ENCODE peak calls at places on chromosomes 16 and 17, in seven cellular contexts. A is GM12878, V is H1, Q is esophagus muscularis mucosa, G is GM12891, O is K562, R is prostate gland. K is an unnamed sample.

GRCh38 chr17:40953876-40954275 is 12.9 kb downstream of the KRT39 start:
- DNase-seq in A (no peak), V (no peak), Q (no peak), G (no peak), O (no peak), R (peak; percentile 10), K (peak; percentile 85)

GRCh38 chr17:40632206-40632605 is 15.4 kb downstream of the SMARCE1 start:
- DNase-seq in A (no peak), V (no peak), Q (no peak), G (no peak), O (no peak), R (no peak), K (no peak)

GRCh38 chr16:89261691-89262563 is 44.4 kb downstream of the ZNF778 start:
- DNase-seq in A (no peak), V (no peak), Q (no peak), G (no peak), O (no peak), R (peak; percentile 23), K (no peak)

GRCh38 chr17:60901806-60902205 is 224.2 kb downstream of the BCAS3 start:
- DNase-seq in A (no peak), V (no peak), Q (no peak), G (no peak), O (no peak), R (no peak), K (no peak)

GRCh38 chr16:57167951-57168350 is 17.9 kb downstream of the PSME3IP1 start:
- DNase-seq in A (no peak), V (no peak), Q (no peak), G (no peak), O (no peak), R (peak; percentile 33), K (peak; percentile 36)

GRCh38 chr16:379183-379960 is 2.4 kb downstream of the PGAP6 start:
- DNase-seq in A (no peak), V (peak; percentile 84), Q (no peak), G (no peak), O (no peak), R (peak; percentile 86), K (no peak)

GRCh38 chr16:29148867-29149272 is 164.0 kb downstream of the LAT start:
- DNase-seq in A (no peak), V (no peak), Q (no peak), G (no peak), O (no peak), R (no peak), K (no peak)

GRCh38 chr17:48500435-48501426 is 30.1 kb downstream of the HOXB1 start:
- DNase-seq in A (no peak), V (no peak), Q (no peak), G (no peak), O (peak; percentile 35), R (no peak), K (no peak)

GRCh38 chr16:68744744-68745280 is 7.7 kb downstream of the CDH1 start:
- DNase-seq in A (no peak), V (peak; percentile 63), Q (no peak), G (no peak), O (no peak), R (peak; percentile 96), K (peak; percentile 88)

GRCh38 chr17:17235212-17236174 is 1.5 kb downstream of the FLCN start:
- DNase-seq in A (no peak), V (no peak), Q (no peak), G (no peak), O (no peak), R (no peak), K (no peak)

GRCh38 chr16:72256398-72257048 is 84.6 kb upstream of the PMFBP1 start:
- DNase-seq in A (no peak), V (no peak), Q (no peak), G (no peak), O (no peak), R (no peak), K (no peak)

GRCh38 chr16:12467418-12468210 is 336.1 kb downstream of the CPPED1 start:
- DNase-seq in A (no peak), V (no peak), Q (no peak), G (no peak), O (no peak), R (no peak), K (no peak)

GRCh38 chr17:60087882-60088669 is 9.4 kb upstream of the HEATR6 start:
- DNase-seq in A (no peak), V (no peak), Q (no peak), G (no peak), O (no peak), R (no peak), K (no peak)

GRCh38 chr17:74465378-74466110 is 890 bp upstream of the CD300A start:
- DNase-seq in A (no peak), V (no peak), Q (no peak), G (no peak), O (no peak), R (no peak), K (no peak)

GRCh38 chr16:29757950-29758466 is 12.2 kb upstream of the C16orf54 start:
- DNase-seq in A (no peak), V (no peak), Q (no peak), G (no peak), O (no peak), R (no peak), K (no peak)

GRCh38 chr16:4489030-4489429 is 12.8 kb downstream of the HMOX2 start:
- DNase-seq in A (no peak), V (no peak), Q (no peak), G (no peak), O (no peak), R (no peak), K (no peak)

GRCh38 chr17:8393470-8394231 is 4.0 kb downstream of the RNF222 start:
- DNase-seq in A (no peak), V (no peak), Q (peak; percentile 82), G (no peak), O (no peak), R (no peak), K (no peak)

GRCh38 chr17:73119631-73120030 is 27.1 kb upstream of the SLC39A11 start:
- DNase-seq in A (no peak), V (no peak), Q (no peak), G (no peak), O (no peak), R (no peak), K (no peak)

GRCh38 chr17:82882715-82883446 is 43.1 kb upstream of the ZNF750 start:
- DNase-seq in A (no peak), V (no peak), Q (no peak), G (no peak), O (no peak), R (peak; percentile 80), K (no peak)

GRCh38 chr17:76071497-76072148 is 694 bp downstream of the SRP68 start:
- DNase-seq in A (no peak), V (peak; percentile 54), Q (no peak), G (no peak), O (no peak), R (no peak), K (no peak)
- TF ChIP-seq POLR2A in A (no peak), V (no peak), Q (no peak), G (no peak), O (no peak), R (no peak), K (no peak)

DNA sequence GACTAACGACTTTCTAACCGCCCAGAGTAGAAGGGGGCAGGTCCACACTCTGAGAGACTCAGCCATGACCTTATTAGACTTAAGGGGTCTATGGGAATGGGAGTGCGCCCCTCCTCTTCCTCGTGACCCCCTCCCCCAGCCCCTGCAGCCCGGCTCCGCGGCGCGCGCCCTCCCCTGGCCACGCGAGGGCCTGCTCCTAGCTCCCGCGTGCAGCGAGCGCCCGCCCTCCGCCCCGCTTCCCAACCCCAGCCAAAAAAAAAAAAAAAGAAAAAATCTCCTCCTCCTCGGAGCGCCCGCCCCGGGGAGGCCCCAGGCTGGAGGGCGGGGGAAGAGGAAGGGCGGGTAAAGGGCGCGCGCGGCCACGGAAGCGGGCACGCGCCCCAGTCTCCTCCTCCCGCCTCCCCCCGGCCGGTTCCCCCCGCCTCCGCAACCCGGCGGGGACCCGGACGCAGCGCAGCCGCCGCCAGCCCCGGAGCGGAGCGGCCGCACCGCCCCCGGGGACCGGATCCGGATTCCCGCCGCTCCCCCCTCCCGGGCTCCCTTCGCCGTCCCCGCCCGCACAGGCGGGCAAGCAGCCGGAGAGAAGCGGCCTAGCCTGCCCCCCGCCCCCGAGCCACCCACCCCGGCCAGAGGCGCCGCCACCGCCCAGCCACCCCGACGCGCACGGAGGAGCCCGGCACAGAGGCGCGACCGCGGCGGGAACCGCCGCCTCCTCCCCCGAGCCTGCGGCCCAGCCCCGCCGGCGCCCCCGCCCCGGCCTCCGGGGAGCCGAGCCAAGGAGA is 940 bp downstream of the UBTF start:
- DNase-seq in A (no peak), V (peak; percentile 83), Q (no peak), G (peak; percentile 80), O (peak; percentile 83), R (peak; percentile 87), K (peak; percentile 74)
- TF ChIP-seq POLR2AphosphoS5 in A (peak; percentile 47), V (no peak), Q (peak; percentile 80), G (no peak), O (no peak), R (peak; percentile 72), K (peak; percentile 84)

DNA sequence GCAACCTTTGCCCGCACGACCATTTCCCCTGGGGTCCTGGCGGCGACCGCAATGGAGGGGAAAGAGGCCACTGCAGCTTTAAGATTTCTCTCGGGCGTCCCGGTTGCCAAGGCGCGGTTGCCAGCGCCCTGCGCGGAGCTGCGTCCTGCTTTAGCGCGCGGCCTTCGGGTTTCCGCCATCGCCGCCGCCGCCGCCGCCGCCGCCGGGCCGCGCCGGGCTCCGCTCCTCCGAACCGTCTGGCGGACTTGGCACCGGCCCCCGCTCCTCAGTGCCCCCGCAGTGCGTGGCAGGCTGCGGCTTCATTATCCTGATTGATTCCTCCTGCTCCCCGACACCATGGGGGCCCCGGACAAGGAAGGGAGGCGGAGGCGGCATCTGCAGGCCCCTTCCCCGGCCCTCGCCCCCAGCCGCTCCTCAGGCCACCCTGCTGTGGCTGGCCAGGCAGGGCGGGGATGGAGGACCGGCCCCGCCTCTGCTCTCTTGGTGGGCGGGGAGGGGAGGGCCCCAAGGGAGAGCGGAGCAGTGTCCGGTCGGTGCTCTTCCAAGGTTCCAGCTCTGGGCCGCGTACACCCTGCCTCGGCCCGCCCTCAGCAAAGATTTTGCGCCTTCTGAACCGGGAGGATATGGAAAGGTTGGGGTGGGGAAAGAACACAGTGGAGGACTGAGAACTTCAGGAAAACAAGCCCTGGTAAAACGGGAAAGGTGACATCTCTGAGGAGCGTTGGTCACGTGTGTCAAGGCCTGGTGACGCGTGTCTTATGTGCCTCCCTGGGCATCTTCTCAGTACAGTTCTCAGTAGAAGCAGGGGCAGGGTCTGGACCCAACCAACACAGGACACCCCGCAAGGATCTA is 34.0 kb downstream of the NEUROD2 start:
- DNase-seq in A (no peak), V (peak; percentile 84), Q (no peak), G (peak; percentile 83), O (peak; percentile 82), R (peak; percentile 75), K (peak; percentile 27)
- TF ChIP-seq POLR2A in A (no peak), V (no peak), Q (no peak), G (no peak), O (no peak), R (no peak), K (no peak)

DNA sequence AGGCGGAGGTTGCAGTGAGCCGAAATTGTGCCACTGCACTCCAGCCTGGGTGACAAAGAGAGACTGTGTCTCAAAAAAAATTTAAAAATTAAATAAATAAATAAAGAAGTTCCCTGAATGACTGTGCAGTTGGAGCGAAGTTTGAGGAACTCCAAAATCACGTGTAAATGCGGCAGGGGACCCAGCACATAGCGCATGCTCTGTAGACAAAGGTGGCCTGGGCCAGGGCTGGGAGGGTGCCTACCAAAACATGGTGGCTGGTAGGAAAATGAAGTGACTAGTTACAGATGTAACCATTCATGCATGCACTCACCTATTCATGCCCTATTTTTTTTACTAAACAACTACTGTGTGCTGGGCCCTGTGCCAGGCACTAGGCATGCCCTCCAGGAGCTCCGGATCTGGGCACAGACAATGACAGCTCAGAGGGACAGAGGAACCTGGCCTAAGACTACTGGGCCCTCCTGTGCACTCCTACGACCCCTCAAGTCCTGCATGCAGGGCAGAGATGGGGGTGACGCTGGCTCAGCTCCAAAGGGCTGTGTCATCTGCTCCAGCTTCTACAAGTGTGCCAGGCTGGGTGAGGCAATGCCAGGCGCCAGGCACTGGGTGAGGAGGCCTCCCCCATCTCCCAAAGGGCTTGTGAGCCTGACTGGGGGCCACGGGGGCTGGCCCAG is 65.3 kb downstream of the RMI2 start:
- DNase-seq in A (no peak), V (no peak), Q (no peak), G (no peak), O (no peak), R (no peak), K (no peak)
- TF ChIP-seq POLR2AphosphoS5 in A (no peak), V (no peak), Q (no peak), G (no peak), O (no peak), R (no peak), K (no peak)

K was measured in HCT116.